ENCODE peak calls at places on chromosomes 16 and 17, in five cellular contexts. One of them, this sample, is unnamed.

GRCh38 chr17:74454197-74455024 is 12.0 kb upstream of the CD300A start:
- DNase-seq in Daoy: peak; percentile 92
- DNase-seq in heart left ventricle: no peak
- DNase-seq in EL: no peak
- DNase-seq in NCI-H2171: peak; percentile 92
- DNase-seq in this sample: no peak

GRCh38 chr17:45431531-45432404 is 902 bp downstream of the ARHGAP27 start:
- DNase-seq in Daoy: peak; percentile 72
- DNase-seq in heart left ventricle: peak; percentile 78
- DNase-seq in EL: peak; percentile 77
- DNase-seq in NCI-H2171: peak; percentile 81
- DNase-seq in this sample: peak; percentile 86

GRCh38 chr17:77404812-77405581 is 264.2 kb downstream of the SEC14L1 start:
- DNase-seq in Daoy: peak; percentile 91
- DNase-seq in heart left ventricle: peak; percentile 74
- DNase-seq in EL: peak; percentile 85
- DNase-seq in NCI-H2171: no peak
- DNase-seq in this sample: no peak

GRCh38 chr16:49281481-49281842 is at the start of gene CBLN1:
- DNase-seq in Daoy: no peak
- DNase-seq in heart left ventricle: no peak
- DNase-seq in EL: no peak
- DNase-seq in NCI-H2171: no peak
- DNase-seq in this sample: no peak

GRCh38 chr17:6473128-6473767 is 29.0 kb downstream of the PIMREG start:
- DNase-seq in Daoy: peak; percentile 77
- DNase-seq in heart left ventricle: peak; percentile 61
- DNase-seq in EL: peak; percentile 73
- DNase-seq in NCI-H2171: no peak
- DNase-seq in this sample: peak; percentile 87

GRCh38 chr16:74896389-74897370 is 88.2 kb downstream of the WDR59 start:
- DNase-seq in Daoy: peak; percentile 54
- DNase-seq in heart left ventricle: no peak
- DNase-seq in EL: peak; percentile 72
- DNase-seq in NCI-H2171: no peak
- DNase-seq in this sample: no peak

GRCh38 chr16:27650073-27650701 is 100.2 kb downstream of the KATNIP start:
- DNase-seq in Daoy: no peak
- DNase-seq in heart left ventricle: peak; percentile 42
- DNase-seq in EL: no peak
- DNase-seq in NCI-H2171: no peak
- DNase-seq in this sample: no peak

GRCh38 chr16:21001262-21001661 is 100.7 kb downstream of the LYRM1 start:
- DNase-seq in Daoy: peak; percentile 29
- DNase-seq in heart left ventricle: no peak
- DNase-seq in EL: peak; percentile 30
- DNase-seq in NCI-H2171: no peak
- DNase-seq in this sample: peak; percentile 36

GRCh38 chr16:14559809-14560227 is 70.2 kb downstream of the PARN start:
- DNase-seq in Daoy: no peak
- DNase-seq in heart left ventricle: no peak
- DNase-seq in EL: no peak
- DNase-seq in NCI-H2171: no peak
- DNase-seq in this sample: no peak

GRCh38 chr16:72400257-72401078 is 228.5 kb upstream of the PMFBP1 start:
- DNase-seq in Daoy: peak; percentile 33
- DNase-seq in heart left ventricle: no peak
- DNase-seq in EL: peak; percentile 65
- DNase-seq in NCI-H2171: peak; percentile 26
- DNase-seq in this sample: peak; percentile 58

GRCh38 chr17:31105991-31106390 is 11.2 kb downstream of the NF1 start:
- DNase-seq in Daoy: no peak
- DNase-seq in heart left ventricle: no peak
- DNase-seq in EL: no peak
- DNase-seq in NCI-H2171: no peak
- DNase-seq in this sample: no peak

GRCh38 chr16:48393843-48394703 is 8.9 kb upstream of the SIAH1 start:
- DNase-seq in Daoy: no peak
- DNase-seq in heart left ventricle: peak; percentile 40
- DNase-seq in EL: peak; percentile 16
- DNase-seq in NCI-H2171: no peak
- DNase-seq in this sample: no peak

GRCh38 chr17:71793550-71793949 is 327.3 kb upstream of the SOX9 start:
- DNase-seq in Daoy: peak; percentile 29
- DNase-seq in heart left ventricle: no peak
- DNase-seq in EL: peak; percentile 6
- DNase-seq in NCI-H2171: no peak
- DNase-seq in this sample: no peak

GRCh38 chr17:43171761-43172487 is 910 bp downstream of the NBR1 start:
- DNase-seq in Daoy: peak; percentile 83
- DNase-seq in heart left ventricle: no peak
- DNase-seq in EL: peak; percentile 97
- DNase-seq in NCI-H2171: no peak
- DNase-seq in this sample: no peak

GRCh38 chr16:19783363-19783762 is 65.3 kb downstream of the IQCK start:
- DNase-seq in Daoy: no peak
- DNase-seq in heart left ventricle: no peak
- DNase-seq in EL: no peak
- DNase-seq in NCI-H2171: no peak
- DNase-seq in this sample: no peak

GRCh38 chr17:39638317-39638716 is 1.4 kb downstream of the STARD3 start:
- DNase-seq in Daoy: no peak
- DNase-seq in heart left ventricle: no peak
- DNase-seq in EL: no peak
- DNase-seq in NCI-H2171: no peak
- DNase-seq in this sample: no peak

GRCh38 chr17:48497103-48497502 is 33.7 kb downstream of the HOXB1 start:
- DNase-seq in Daoy: peak; percentile 81
- DNase-seq in heart left ventricle: no peak
- DNase-seq in EL: peak; percentile 59
- DNase-seq in NCI-H2171: no peak
- DNase-seq in this sample: no peak

GRCh38 chr16:57041182-57042156 is 50.9 kb upstream of the CPNE2 start:
- DNase-seq in Daoy: no peak
- DNase-seq in heart left ventricle: no peak
- DNase-seq in EL: no peak
- DNase-seq in NCI-H2171: no peak
- DNase-seq in this sample: no peak

GRCh38 chr17:76601042-76601441 is 15.4 kb upstream of the ST6GALNAC2 start:
- DNase-seq in Daoy: no peak
- DNase-seq in heart left ventricle: no peak
- DNase-seq in EL: no peak
- DNase-seq in NCI-H2171: no peak
- DNase-seq in this sample: no peak

GRCh38 chr16:75566889-75567255 is 693 bp downstream of the GABARAPL2 start:
- DNase-seq in Daoy: peak; percentile 13
- DNase-seq in heart left ventricle: no peak
- DNase-seq in EL: peak; percentile 21
- DNase-seq in NCI-H2171: no peak
- DNase-seq in this sample: peak; percentile 18

GRCh38 chr16:85986931-85987749 is 88.2 kb downstream of the IRF8 start:
- DNase-seq in Daoy: no peak
- DNase-seq in heart left ventricle: no peak
- DNase-seq in EL: no peak
- DNase-seq in NCI-H2171: no peak
- DNase-seq in this sample: peak; percentile 83

GRCh38 chr16:84545114-84545737 is 40.8 kb upstream of the MEAK7 start:
- DNase-seq in Daoy: no peak
- DNase-seq in heart left ventricle: no peak
- DNase-seq in EL: no peak
- DNase-seq in NCI-H2171: peak; percentile 75
- DNase-seq in this sample: no peak

GRCh38 chr17:75661531-75661930 is 5.4 kb downstream of the RECQL5 start:
- DNase-seq in Daoy: no peak
- DNase-seq in heart left ventricle: no peak
- DNase-seq in EL: no peak
- DNase-seq in NCI-H2171: no peak
- DNase-seq in this sample: no peak

GRCh38 chr17:78500806-78501205 is 76.4 kb downstream of the DNAH17 start:
- DNase-seq in Daoy: no peak
- DNase-seq in heart left ventricle: no peak
- DNase-seq in EL: no peak
- DNase-seq in NCI-H2171: no peak
- DNase-seq in this sample: no peak

GRCh38 chr16:12455287-12455798 is 348.3 kb downstream of the CPPED1 start:
- DNase-seq in Daoy: peak; percentile 58
- DNase-seq in heart left ventricle: peak; percentile 50
- DNase-seq in EL: peak; percentile 46
- DNase-seq in NCI-H2171: peak; percentile 6
- DNase-seq in this sample: peak; percentile 66

GRCh38 chr16:79328327-79329162 is 272.0 kb downstream of the MAF start:
- DNase-seq in Daoy: no peak
- DNase-seq in heart left ventricle: peak; percentile 34
- DNase-seq in EL: no peak
- DNase-seq in NCI-H2171: no peak
- DNase-seq in this sample: no peak

GRCh38 chr17:42422958-42423712 is at the start of gene CAVIN1:
- DNase-seq in Daoy: peak; percentile 97
- DNase-seq in heart left ventricle: peak; percentile 100
- DNase-seq in EL: peak; percentile 99
- DNase-seq in NCI-H2171: peak; percentile 68
- DNase-seq in this sample: peak; percentile 76

GRCh38 chr17:8285270-8286181 is 2.9 kb upstream of the RANGRF start:
- DNase-seq in Daoy: no peak
- DNase-seq in heart left ventricle: no peak
- DNase-seq in EL: no peak
- DNase-seq in NCI-H2171: peak; percentile 56
- DNase-seq in this sample: no peak

GRCh38 chr16:20874088-20874581 is 26.0 kb downstream of the DCUN1D3 start:
- DNase-seq in Daoy: no peak
- DNase-seq in heart left ventricle: no peak
- DNase-seq in EL: no peak
- DNase-seq in NCI-H2171: no peak
- DNase-seq in this sample: no peak